ENCODE peak calls at places on chromosomes 5 and 9, in four cellular contexts. M is MM.1S; U is CD8-positive, alpha-beta T cell; B is IMR-90. T is an unnamed sample.

GRCh38 chr9:78286946-78287388 is 10.0 kb upstream of the PSAT1 start:
- DNase-seq in M (no peak), U (no peak), B (no peak), T (no peak)

GRCh38 chr5:113232246-113232645 is 202.5 kb downstream of the TSSK1B start:
- DNase-seq in M (no peak), U (no peak), B (no peak), T (no peak)

GRCh38 chr9:137138058-137138697 is 776 bp upstream of the GRIN1 start:
- DNase-seq in B (no peak), M (no peak), U (no peak), T (peak)

GRCh38 chr9:108316633-108317032 is 539.2 kb downstream of the ACTL7B start:
- DNase-seq in U (no peak), M (no peak), B (no peak), T (no peak)

GRCh38 chr9:85909390-85909789 is 31.6 kb upstream of the NAA35 start:
- DNase-seq in B (no peak), M (no peak), U (no peak), T (no peak)

GRCh38 chr9:92715488-92716231 is 45.7 kb upstream of the IPPK start:
- DNase-seq in U (no peak), B (no peak), M (no peak), T (no peak)

GRCh38 chr5:146005264-146005663 is 68.9 kb downstream of the SH3RF2 start:
- DNase-seq in M (no peak), U (no peak), B (no peak), T (no peak)

GRCh38 chr5:102778478-102778877 is 23.4 kb downstream of the PAM start:
- DNase-seq in B (peak), U (no peak), M (no peak), T (no peak)

GRCh38 chr9:136327313-136327971 is at the start of gene GPSM1:
- DNase-seq in B (peak), U (peak), M (no peak), T (peak)

GRCh38 chr5:132437604-132438275 is 52.8 kb downstream of the IRF1 start:
- DNase-seq in M (peak), B (peak), U (peak), T (no peak)

GRCh38 chr5:93381057-93381456 is 200.0 kb downstream of the NR2F1-AS1 start:
- DNase-seq in M (no peak), B (peak), U (no peak), T (no peak)

GRCh38 chr5:113804264-113804663 is 290.8 kb downstream of the YTHDC2 start:
- DNase-seq in B (peak), M (no peak), U (no peak), T (no peak)

GRCh38 chr9:34578241-34579096 is 11.1 kb downstream of the CNTFR start:
- DNase-seq in U (no peak), M (no peak), B (peak), T (no peak)

GRCh38 chr5:133938039-133938821 is 30.2 kb downstream of the C5orf15 start:
- DNase-seq in B (no peak), M (no peak), U (no peak), T (no peak)
- H3K27ac ChIP-seq in B (no peak), M (no peak), U (no peak), T (no peak)

GRCh38 chr5:150066436-150066835 is 19.9 kb downstream of the CSF1R start:
- DNase-seq in U (no peak), B (no peak), M (no peak), T (no peak)
- H3K27ac ChIP-seq in U (no peak), B (no peak), M (no peak), T (no peak)

GRCh38 chr5:141094481-141095262 is at the start of gene PCDHB2:
- DNase-seq in B (peak), M (peak), U (no peak), T (no peak)

GRCh38 chr5:141095263-141095641 is 837 bp downstream of the PCDHB2 start:
- DNase-seq in U (no peak), B (no peak), M (no peak), T (no peak)

GRCh38 chr5:141101059-141101458 is 786 bp downstream of the PCDHB3 start:
- DNase-seq in U (no peak), B (no peak), M (no peak), T (no peak)

GRCh38 chr5:141105350-141105749 is 5.1 kb downstream of the PCDHB3 start:
- DNase-seq in M (no peak), U (no peak), B (no peak), T (no peak)

DNA sequence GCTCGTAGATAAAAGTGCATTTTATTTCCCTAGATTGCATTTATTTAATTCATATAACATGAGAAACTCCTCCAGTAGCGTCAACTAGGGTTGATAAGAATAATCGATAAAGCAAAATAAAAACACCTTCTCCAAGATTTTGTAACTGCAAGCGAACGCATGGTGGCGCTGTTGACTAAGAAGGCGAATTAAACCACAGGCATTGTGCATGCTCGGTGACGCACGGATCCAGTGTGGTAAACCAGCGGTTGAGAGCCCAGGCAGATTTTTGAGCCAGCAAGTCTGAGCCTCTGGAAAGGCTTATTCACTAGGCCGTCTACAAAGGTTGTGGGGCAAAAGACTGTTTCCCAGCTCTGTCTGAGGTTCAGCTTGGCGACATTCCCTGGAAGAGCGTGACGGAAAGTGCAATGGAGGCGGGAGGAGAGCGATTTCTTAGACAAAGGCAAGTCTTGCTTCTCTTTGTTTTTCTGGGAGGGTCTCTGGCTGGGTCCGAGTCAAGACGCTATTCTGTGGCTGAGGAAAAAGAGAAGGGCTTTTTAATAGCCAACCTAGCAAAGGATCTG is at the start of gene PCDHB3:
- DNase-seq in B (peak), U (no peak), M (peak), T (no peak)
- H3K27ac ChIP-seq in B (no peak), U (no peak), M (no peak), T (no peak)

DNA sequence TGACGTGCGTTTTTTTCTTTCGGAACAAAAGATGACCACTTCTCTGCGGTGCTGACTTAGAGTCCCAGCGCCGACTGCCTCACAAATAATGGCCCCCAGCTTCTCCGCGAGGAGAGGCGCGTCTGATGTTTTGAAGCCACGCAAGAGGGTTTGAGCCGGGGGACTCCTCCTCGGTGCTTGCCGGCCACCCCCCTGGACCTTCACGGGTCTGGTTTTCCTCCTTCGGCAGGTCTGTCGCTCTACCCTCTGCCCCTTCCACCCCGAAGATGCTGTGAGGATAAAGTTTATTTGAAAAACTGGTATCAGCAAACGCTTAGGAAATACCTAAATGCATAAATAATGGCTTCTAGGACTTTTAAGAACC is 584 bp downstream of the USP20 start:
- DNase-seq in M (peak), U (peak), B (peak), T (no peak)
- H3K27ac ChIP-seq in M (peak), U (peak), B (peak), T (no peak)

GRCh38 chr9:96449522-96449843 is 486 bp upstream of the HABP4 start:
- DNase-seq in B (no peak), M (no peak), U (no peak), T (no peak)

GRCh38 chr9:96447406-96447805 is 2.6 kb upstream of the HABP4 start:
- DNase-seq in U (no peak), B (no peak), M (no peak), T (no peak)

GRCh38 chr9:96450613-96451544 is 910 bp downstream of the HABP4 start:
- DNase-seq in U (peak), M (no peak), B (peak), T (no peak)

GRCh38 chr9:96449844-96450612 is at the start of gene HABP4:
- DNase-seq in M (peak), U (peak), B (peak), T (peak)

DNA sequence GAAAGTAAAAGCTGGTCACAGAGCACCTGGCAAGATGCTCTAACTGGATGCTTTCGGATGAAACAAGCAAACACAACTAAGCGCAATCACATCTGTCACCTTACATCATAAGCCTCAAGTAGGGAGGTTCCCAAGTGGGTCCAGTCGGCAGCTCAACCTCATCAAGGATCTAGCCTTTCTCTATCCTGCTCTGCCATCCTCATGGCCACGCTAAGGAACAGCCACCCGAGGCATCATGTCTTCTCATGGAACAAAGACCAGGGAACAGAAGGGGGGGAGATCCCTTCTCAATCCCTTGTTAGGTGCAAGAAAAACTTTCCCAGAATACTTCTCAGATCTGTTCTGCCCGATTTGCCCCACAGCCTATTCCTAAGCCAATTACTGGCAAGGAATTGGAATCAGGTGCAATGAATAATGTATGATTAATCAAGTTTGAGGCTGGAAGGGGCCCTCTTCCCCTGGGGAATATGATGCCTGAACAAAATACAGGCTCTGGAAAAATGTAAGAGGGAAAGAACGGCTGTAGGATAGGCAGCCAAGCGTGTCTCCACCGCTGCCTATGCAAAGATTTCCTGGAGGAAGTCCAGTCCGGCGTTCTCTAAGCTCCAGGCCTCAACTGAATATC is 1.3 kb upstream of the HABP4 start:
- DNase-seq in M (no peak), B (no peak), U (no peak), T (no peak)
- H3K27ac ChIP-seq in M (no peak), B (no peak), U (no peak), T (no peak)